ENCODE peak calls at places on chromosomes 5 and 9, in eight cellular contexts. G is adrenal gland, U is HTR-8/SVneo, Y is NCI-H69, D is stomach, T is H1, C is retina, N is mucosa of gallbladder. S is an unnamed sample.
A peak's percentile ranks its signal among the peaks of the same experiment; 100 is the strongest.

GRCh38 chr9:113057193-113057592 is 669 bp upstream of the ZFP37 start:
- DNase-seq in U (no peak), Y (no peak), T (no peak), G (no peak), N (no peak), C (no peak), D (no peak), S (no peak)

GRCh38 chr5:173764321-173765029 is 123.7 kb upstream of the CPEB4 start:
- DNase-seq in N (peak; percentile 89), G (peak; percentile 97), U (peak; percentile 94), Y (peak; percentile 25), T (no peak), D (peak; percentile 84), C (peak; percentile 24), S (no peak)

GRCh38 chr9:121622842-121623203 is 28.6 kb upstream of the DAB2IP start:
- DNase-seq in U (no peak), N (no peak), D (no peak), C (no peak), Y (no peak), T (no peak), G (no peak), S (no peak)

GRCh38 chr9:113597390-113598241 is 134.1 kb downstream of the RGS3 start:
- DNase-seq in D (no peak), C (no peak), T (no peak), G (no peak), U (no peak), Y (no peak), N (no peak), S (no peak)

GRCh38 chr5:172534229-172535169 is 80.2 kb upstream of the SH3PXD2B start:
- DNase-seq in T (peak; percentile 38), G (no peak), U (no peak), D (no peak), Y (no peak), N (peak; percentile 11), C (no peak), S (no peak)

GRCh38 chr5:14218897-14219573 is 75.9 kb downstream of the TRIO start:
- DNase-seq in C (no peak), U (no peak), D (no peak), T (no peak), G (no peak), N (no peak), Y (no peak), S (no peak)

GRCh38 chr9:105401651-105402050 is 46.2 kb upstream of the FSD1L start:
- DNase-seq in N (no peak), U (peak; percentile 7), Y (peak; percentile 35), D (no peak), C (peak; percentile 22), G (no peak), T (no peak), S (no peak)

GRCh38 chr5:121325930-121326329 is 525.8 kb upstream of the FTMT start:
- DNase-seq in U (no peak), D (no peak), C (no peak), T (no peak), G (no peak), N (no peak), Y (peak; percentile 26), S (no peak)

GRCh38 chr5:159444441-159445082 is 114.3 kb upstream of the IL12B start:
- DNase-seq in C (peak; percentile 44), T (no peak), N (no peak), U (peak; percentile 58), D (no peak), Y (peak; percentile 78), G (no peak), S (peak; percentile 77)

GRCh38 chr5:165757756-165758155 is 2252.3 kb downstream of the MAT2B start:
- DNase-seq in G (no peak), U (no peak), N (no peak), Y (no peak), T (no peak), C (no peak), D (no peak), S (no peak)

GRCh38 chr9:407255-407654 is 192.6 kb downstream of the DOCK8 start:
- DNase-seq in T (no peak), G (no peak), N (no peak), U (no peak), D (no peak), Y (no peak), C (no peak), S (no peak)

GRCh38 chr5:73625314-73625904 is 587 bp upstream of the ARHGEF28 start:
- DNase-seq in Y (peak; percentile 77), N (no peak), D (no peak), G (no peak), U (no peak), C (peak; percentile 72), T (no peak), S (peak; percentile 9)

GRCh38 chr9:108180511-108180910 is 675.3 kb downstream of the ACTL7B start:
- DNase-seq in C (no peak), U (no peak), T (no peak), Y (peak; percentile 55), D (no peak), G (no peak), N (no peak), S (no peak)

GRCh38 chr9:16950051-16950450 is 79.6 kb upstream of the BNC2 start:
- DNase-seq in G (no peak), N (no peak), D (no peak), Y (no peak), U (no peak), C (no peak), T (no peak), S (no peak)

GRCh38 chr5:14016549-14016948 is 72.1 kb upstream of the DNAH5 start:
- DNase-seq in G (no peak), D (no peak), C (no peak), N (peak; percentile 47), Y (peak; percentile 24), U (no peak), T (no peak), S (no peak)

GRCh38 chr5:132180134-132180745 is 47.4 kb downstream of the P4HA2 start:
- DNase-seq in T (no peak), U (peak; percentile 60), C (peak; percentile 56), G (no peak), N (no peak), Y (peak; percentile 80), D (no peak), S (peak; percentile 55)

GRCh38 chr5:123755587-123756324 is 243.8 kb downstream of the CSNK1G3 start:
- DNase-seq in N (no peak), G (no peak), U (peak; percentile 13), T (no peak), D (no peak), C (peak; percentile 28), Y (no peak), S (no peak)

GRCh38 chr5:68464424-68464823 is 248.9 kb downstream of the PIK3R1 start:
- DNase-seq in C (no peak), G (no peak), T (no peak), N (no peak), U (peak; percentile 5), Y (no peak), D (no peak), S (no peak)

GRCh38 chr5:36158144-36158543 is 6.2 kb downstream of the SKP2 start:
- DNase-seq in T (no peak), D (no peak), N (no peak), Y (no peak), G (no peak), C (no peak), U (no peak), S (no peak)

S was measured in MM.1S.